ENCODE peak calls at places on chromosomes 4 and X, in seven cellular contexts. F is heart left ventricle, Q is PC-3, I is HL-60, W is upper lobe of left lung, Y is psoas muscle, N is A673. M is an unnamed sample. For H3K27me3, the result is how much of the 10 kb centered on the place peaks cover.

GRCh38 chr4:156252300-156253016 is 298.8 kb upstream of the CTSO start:
- DNase-seq in F (no peak), Q (no peak), I (no peak), W (no peak), Y (no peak), N (no peak), M (no peak)

GRCh38 chrX:18883961-18884765 is 99.8 kb downstream of the PHKA2 start:
- DNase-seq in F (no peak), Q (no peak), I (no peak), W (no peak), Y (no peak), N (no peak), M (no peak)

GRCh38 chr4:183599690-183600089 is 59.3 kb downstream of the RWDD4 start:
- DNase-seq in F (no peak), Q (peak), I (no peak), W (no peak), Y (no peak), N (no peak), M (no peak)

GRCh38 chrX:120287513-120288112 is 23.6 kb downstream of the TMEM255A start:
- DNase-seq in F (no peak), Q (no peak), I (no peak), W (no peak), Y (no peak), N (no peak), M (no peak)

GRCh38 chr4:164304861-164305260 is 449.1 kb upstream of the SMIM31 start:
- DNase-seq in F (no peak), Q (peak), I (no peak), W (no peak), Y (no peak), N (no peak), M (no peak)

GRCh38 chr4:8320386-8320750 is 50.8 kb downstream of the HTRA3 start:
- DNase-seq in F (peak), Q (peak), I (peak), W (no peak), Y (peak), N (no peak), M (no peak)

GRCh38 chr4:37798616-37799015 is 27.9 kb upstream of the PGM2 start:
- DNase-seq in F (no peak), Q (no peak), I (no peak), W (no peak), Y (no peak), N (no peak), M (no peak)

GRCh38 chr4:186037692-186038658 is 31.0 kb upstream of the TLR3 start:
- DNase-seq in F (peak), Q (peak), I (peak), W (no peak), Y (no peak), N (peak), M (peak)

GRCh38 chr4:134691915-134692314 is 490.3 kb upstream of the PABPC4L start:
- DNase-seq in F (no peak), Q (peak), I (no peak), W (no peak), Y (no peak), N (no peak), M (no peak)

GRCh38 chrX:53714580-53715335 is 28.2 kb upstream of the HUWE1 start:
- DNase-seq in F (no peak), Q (peak), I (peak), W (no peak), Y (no peak), N (no peak), M (no peak)

GRCh38 chr4:72194046-72194445 is 162.2 kb downstream of the NPFFR2 start:
- DNase-seq in F (no peak), Q (no peak), I (no peak), W (no peak), Y (no peak), N (no peak), M (no peak)

GRCh38 chr4:132504438-132504837 is 644.7 kb upstream of the PCDH10 start:
- DNase-seq in F (no peak), Q (peak), I (no peak), W (no peak), Y (no peak), N (no peak), M (no peak)

GRCh38 chr4:75848891-75849290 is 53.4 kb downstream of the PPEF2 start:
- DNase-seq in F (no peak), Q (no peak), I (no peak), W (no peak), Y (no peak), N (no peak), M (no peak)

GRCh38 chrX:9785252-9785943 is 831 bp upstream of the SHROOM2 start:
- DNase-seq in F (no peak), Q (peak), I (no peak), W (peak), Y (no peak), N (no peak), M (no peak)

GRCh38 chrX:373641-374471 is 12.9 kb downstream of the PPP2R3B start:
- DNase-seq in F (no peak), Q (no peak), I (no peak), W (peak), Y (peak), N (peak), M (peak)

GRCh38 chr4:89752932-89753598 is 83.9 kb downstream of the SNCA start:
- DNase-seq in F (no peak), Q (no peak), I (no peak), W (no peak), Y (no peak), N (no peak), M (no peak)

GRCh38 chrX:102934624-102935023 is 2.4 kb upstream of the RAB40AL start:
- DNase-seq in F (no peak), Q (peak), I (peak), W (no peak), Y (no peak), N (peak), M (peak)

GRCh38 chr4:16608123-16608522 is 290.3 kb downstream of the LDB2 start:
- DNase-seq in F (no peak), Q (no peak), I (no peak), W (no peak), Y (no peak), N (no peak), M (peak)

GRCh38 chrX:105694839-105695238 is 127.5 kb upstream of the NRK start:
- DNase-seq in F (no peak), Q (peak), I (no peak), W (no peak), Y (no peak), N (no peak), M (no peak)

GRCh38 chrX:37846934-37847732 is at the start of gene DYNLT3:
- DNase-seq in F (peak), Q (peak), I (peak), W (peak), Y (peak), N (peak), M (peak)

GRCh38 chr4:80072607-80073361 is at the start of gene ANTXR2:
- DNase-seq in F (peak), Q (peak), I (peak), W (peak), Y (peak), N (peak), M (peak)
- TF ChIP-seq CTCF in F (no peak), Q (no peak), I (no peak), W (peak), Y (no peak), N (no peak), M (peak)

GRCh38 chr4:140116442-140117104 is 37.4 kb downstream of the MAML3 start:
- DNase-seq in F (no peak), Q (peak), I (peak), W (no peak), Y (no peak), N (no peak), M (no peak)
- H3K27ac ChIP-seq in F (no peak), Q (peak), I (no peak), W (no peak), Y (no peak), N (no peak), M (no peak)

DNA sequence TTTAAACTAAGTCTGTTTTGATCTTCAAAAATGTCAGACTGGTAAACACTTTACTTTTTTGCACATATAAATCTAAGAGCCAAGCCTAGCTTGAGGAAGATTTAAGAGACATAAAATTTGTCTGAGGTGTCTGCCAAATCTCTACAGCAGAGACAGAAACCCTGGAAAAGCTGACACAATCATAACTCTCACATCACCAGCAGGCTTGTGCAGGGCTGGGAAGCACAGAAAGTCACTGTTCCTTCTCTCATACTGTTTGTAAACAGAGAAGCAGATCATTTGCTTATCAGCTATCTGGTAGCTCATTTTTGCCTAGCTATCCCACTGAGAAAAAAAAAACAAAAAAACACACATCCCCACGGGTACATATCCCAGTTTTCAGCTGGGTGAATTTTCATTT is 7.0 kb downstream of the ENOX2 start:
- DNase-seq in F (no peak), Q (no peak), I (no peak), W (no peak), Y (no peak), N (no peak), M (peak)
- H3K27me3 ChIP-seq in F (under half), Q (under half), I (under half), W (under half), Y (under half), N (under half), M (under half)

DNA sequence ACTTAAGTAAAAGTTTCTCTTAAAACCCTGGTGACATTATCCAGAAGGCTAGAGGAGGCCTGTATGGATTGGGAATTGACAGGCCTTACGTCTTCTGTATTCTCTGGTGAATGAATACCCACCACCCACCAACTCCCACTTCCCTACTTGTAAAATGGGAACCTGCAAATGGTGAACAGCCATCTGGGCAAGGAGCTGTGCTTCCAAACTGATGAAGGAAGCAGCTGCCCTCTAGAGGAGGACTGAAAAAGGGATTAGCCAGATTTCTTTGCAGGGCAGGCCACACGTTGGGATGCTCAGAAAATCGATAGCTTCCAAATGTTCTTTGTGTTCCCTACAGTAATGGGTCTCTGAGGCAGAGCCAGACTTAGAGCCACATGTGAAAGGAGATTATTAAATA is 39.3 kb upstream of the LPAR4 start:
- DNase-seq in F (peak), Q (peak), I (peak), W (no peak), Y (no peak), N (peak), M (peak)
- TF ChIP-seq CTCF in F (no peak), Q (peak), I (peak), W (no peak), Y (no peak), N (peak), M (peak)

GRCh38 chr4:139768913-139769312 is 103.3 kb downstream of the MGST2 start:
- DNase-seq in F (no peak), Q (no peak), I (peak), W (no peak), Y (no peak), N (no peak), M (no peak)

GRCh38 chr4:139768366-139768765 is 102.7 kb downstream of the MGST2 start:
- DNase-seq in F (no peak), Q (no peak), I (no peak), W (no peak), Y (no peak), N (no peak), M (no peak)

GRCh38 chr4:139769355-139769754 is 103.7 kb downstream of the MGST2 start:
- DNase-seq in F (no peak), Q (no peak), I (no peak), W (no peak), Y (no peak), N (no peak), M (no peak)

GRCh38 chr4:139767585-139767984 is 102.0 kb downstream of the MGST2 start:
- DNase-seq in F (no peak), Q (no peak), I (no peak), W (no peak), Y (no peak), N (no peak), M (no peak)

DNA sequence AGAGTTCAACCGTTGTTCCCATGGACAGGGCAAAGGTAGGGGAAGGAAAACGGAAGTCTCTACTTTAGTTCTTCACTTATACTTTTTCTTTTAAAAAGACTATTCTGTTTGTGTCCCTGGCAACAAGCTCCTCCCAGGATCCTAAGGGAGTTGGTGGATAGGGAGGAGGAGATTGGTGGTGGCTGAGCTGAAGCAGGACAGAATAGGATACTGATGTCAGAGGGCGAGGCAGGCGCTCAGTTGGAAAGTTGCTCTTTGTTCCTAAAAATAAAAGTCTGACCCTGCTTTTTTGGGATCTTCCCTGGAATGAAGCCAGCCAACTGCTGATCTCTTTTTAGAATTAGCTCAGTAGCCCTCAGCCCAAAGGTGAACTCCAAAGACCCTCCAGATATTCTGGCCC is 104.7 kb downstream of the MGST2 start:
- DNase-seq in F (peak), Q (no peak), I (no peak), W (no peak), Y (peak), N (no peak), M (no peak)
- H3K27ac ChIP-seq in F (peak), Q (no peak), I (no peak), W (no peak), Y (peak), N (no peak), M (peak)

M was measured in cardiac muscle cell.